ENCODE peak calls at places on chromosomes 2 and 18, in five cellular contexts. C, M, E, T and P are unnamed samples.

GRCh38 chr2:218659258-218659987 is at the start of the genes BCS1L and ZNF142:
- DNase-seq in C (peak; percentile 93), M (peak; percentile 81), E (peak; percentile 85), T (peak; percentile 96), P (peak; percentile 94)

GRCh38 chr2:198282061-198282460 is 477.7 kb downstream of the PLCL1 start:
- DNase-seq in C (no peak), M (no peak), E (no peak), T (no peak), P (no peak)

GRCh38 chr2:3458396-3459184 is 60.7 kb downstream of the ADI1 start:
- DNase-seq in C (no peak), M (no peak), E (no peak), T (no peak), P (no peak)

GRCh38 chr2:148909114-148909513 is 34.1 kb downstream of the KIF5C start:
- DNase-seq in C (peak; percentile 72), M (no peak), E (peak; percentile 17), T (no peak), P (no peak)

GRCh38 chr2:201858781-201859180 is 52.4 kb downstream of the CDK15 start:
- DNase-seq in C (peak; percentile 51), M (no peak), E (peak; percentile 75), T (peak; percentile 42), P (no peak)

GRCh38 chr2:45921921-45922320 is 270.4 kb downstream of the PRKCE start:
- DNase-seq in C (no peak), M (no peak), E (no peak), T (no peak), P (no peak)

GRCh38 chr2:237932731-237933131 is 34.1 kb upstream of the UBE2F start:
- DNase-seq in C (no peak), M (no peak), E (peak; percentile 95), T (no peak), P (no peak)

GRCh38 chr18:62157843-62158242 is 29.0 kb downstream of the PIGN start:
- DNase-seq in C (no peak), M (no peak), E (no peak), T (no peak), P (no peak)

GRCh38 chr2:75619992-75620740 is 26.4 kb upstream of the MRPL19 start:
- DNase-seq in C (peak; percentile 27), M (no peak), E (no peak), T (no peak), P (no peak)

GRCh38 chr2:15152382-15152781 is 408.8 kb downstream of the NBAS start:
- DNase-seq in C (no peak), M (no peak), E (no peak), T (no peak), P (no peak)

GRCh38 chr2:10909050-10909995 is 2.4 kb upstream of the KCNF1 start:
- DNase-seq in C (no peak), M (peak; percentile 35), E (no peak), T (no peak), P (no peak)

GRCh38 chr18:58218111-58218510 is 174.1 kb downstream of the NEDD4L start:
- DNase-seq in C (no peak), M (no peak), E (peak; percentile 67), T (no peak), P (no peak)

GRCh38 chr18:69980982-69981804 is 33.5 kb upstream of the CD226 start:
- DNase-seq in C (no peak), M (no peak), E (no peak), T (no peak), P (no peak)